ENCODE peak calls at places on chromosomes 3 and 15, in seven cellular contexts. M is cardiac muscle cell, A is lower lobe of right lung, Q is suprapubic skin, B is ovary, Y is fibroblast of lung, I is spleen. K is an unnamed sample. For H3K4me1, the result is how much of the 10 kb centered on the place peaks cover.

GRCh38 chr15:42064271-42064670 is 30.1 kb downstream of the PLA2G4D start:
- DNase-seq in B (no peak), I (no peak), Q (no peak), A (no peak), Y (no peak), M (no peak), K (no peak)

GRCh38 chr15:98342911-98343310 is 305.4 kb upstream of the IGF1R start:
- DNase-seq in M (no peak), B (no peak), Q (no peak), I (no peak), Y (no peak), A (no peak), K (no peak)

GRCh38 chr15:54410481-54410880 is 432.2 kb downstream of the UNC13C start:
- DNase-seq in A (no peak), Y (no peak), B (no peak), M (no peak), I (no peak), Q (no peak), K (no peak)

GRCh38 chr3:156382458-156383346 is 172.2 kb downstream of the SSR3 start:
- DNase-seq in A (no peak), Y (no peak), B (no peak), M (peak), Q (no peak), I (no peak), K (no peak)

GRCh38 chr3:8503871-8504610 is 2.4 kb downstream of the LMCD1 start:
- DNase-seq in B (no peak), Q (no peak), M (peak), Y (peak), I (no peak), A (no peak), K (no peak)

GRCh38 chr3:12796171-12797123 is at the start of gene CAND2:
- DNase-seq in A (peak), B (peak), I (peak), M (peak), Y (peak), Q (no peak), K (peak)

GRCh38 chr3:8610961-8611360 is 33.6 kb downstream of the SSUH2 start:
- DNase-seq in A (no peak), I (no peak), M (no peak), Q (no peak), Y (no peak), B (no peak), K (no peak)

GRCh38 chr3:172201136-172201989 is 162.0 kb downstream of the FNDC3B start:
- DNase-seq in I (peak), M (peak), Q (peak), A (peak), Y (peak), B (peak), K (peak)

GRCh38 chr3:159169828-159170227 is 368.0 kb downstream of the MFSD1 start:
- DNase-seq in M (peak), Q (no peak), B (no peak), Y (peak), I (no peak), A (no peak), K (no peak)

GRCh38 chr3:108322352-108322751 is 26.0 kb downstream of the HHLA2 start:
- DNase-seq in I (no peak), B (no peak), A (no peak), Q (no peak), Y (no peak), M (no peak), K (no peak)
- TF ChIP-seq CTCF in I (no peak), B (no peak), A (no peak), Q (no peak), Y (peak), M (peak), K (no peak)

GRCh38 chr3:197508924-197509775 is 46.6 kb downstream of the BDH1 start:
- DNase-seq in Q (no peak), Y (no peak), I (no peak), A (no peak), M (no peak), B (no peak), K (no peak)
- H3K4me3 ChIP-seq in Q (peak), Y (peak), I (no peak), A (peak), M (no peak), B (no peak), K (no peak)

GRCh38 chr3:98984024-98984423 is 82.5 kb upstream of the DCBLD2 start:
- DNase-seq in M (no peak), A (no peak), Q (no peak), Y (no peak), B (no peak), I (no peak), K (no peak)
- H3K4me1 ChIP-seq in M (under half), A (under half), Q (under half), Y (under half), B (under half), I (under half), K (under half)

DNA sequence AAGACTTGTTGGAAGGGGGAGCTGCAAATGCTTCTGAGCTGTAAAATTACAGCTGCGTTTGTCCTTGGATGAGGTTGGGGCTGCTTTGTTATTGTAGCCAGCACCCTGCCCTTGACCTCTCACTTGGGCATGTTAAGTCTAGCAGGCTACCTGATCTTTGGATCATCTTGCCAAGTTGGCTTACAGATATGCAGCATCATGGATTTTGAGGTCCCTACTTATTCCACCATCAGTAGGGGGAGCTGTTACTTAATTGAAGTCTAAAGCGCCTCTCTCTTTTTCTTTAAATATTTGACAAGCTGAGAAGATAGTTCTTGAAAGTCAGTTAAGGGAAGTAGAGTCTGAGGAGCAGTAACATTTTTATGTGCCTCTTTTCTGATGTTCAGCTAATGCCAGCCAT is 793.0 kb downstream of the MCTP2 start:
- DNase-seq in Y (peak), I (no peak), Q (no peak), M (peak), B (no peak), A (no peak), K (no peak)
- TF ChIP-seq CTCF in Y (peak), I (peak), Q (no peak), M (peak), B (no peak), A (peak), K (no peak)

GRCh38 chr15:70376929-70377691 is 279.4 kb upstream of the TLE3 start:
- DNase-seq in M (peak), A (no peak), I (no peak), Y (peak), B (peak), Q (peak), K (no peak)

GRCh38 chr15:70378126-70379031 is 280.7 kb upstream of the TLE3 start:
- DNase-seq in Q (peak), A (no peak), Y (no peak), I (no peak), M (no peak), B (no peak), K (no peak)

GRCh38 chr15:70375586-70375985 is 277.9 kb upstream of the TLE3 start:
- DNase-seq in M (no peak), I (peak), Y (no peak), A (no peak), B (no peak), Q (no peak), K (no peak)

GRCh38 chr15:70375006-70375409 is 277.3 kb upstream of the TLE3 start:
- DNase-seq in I (peak), A (no peak), Q (peak), B (no peak), M (peak), Y (peak), K (peak)

DNA sequence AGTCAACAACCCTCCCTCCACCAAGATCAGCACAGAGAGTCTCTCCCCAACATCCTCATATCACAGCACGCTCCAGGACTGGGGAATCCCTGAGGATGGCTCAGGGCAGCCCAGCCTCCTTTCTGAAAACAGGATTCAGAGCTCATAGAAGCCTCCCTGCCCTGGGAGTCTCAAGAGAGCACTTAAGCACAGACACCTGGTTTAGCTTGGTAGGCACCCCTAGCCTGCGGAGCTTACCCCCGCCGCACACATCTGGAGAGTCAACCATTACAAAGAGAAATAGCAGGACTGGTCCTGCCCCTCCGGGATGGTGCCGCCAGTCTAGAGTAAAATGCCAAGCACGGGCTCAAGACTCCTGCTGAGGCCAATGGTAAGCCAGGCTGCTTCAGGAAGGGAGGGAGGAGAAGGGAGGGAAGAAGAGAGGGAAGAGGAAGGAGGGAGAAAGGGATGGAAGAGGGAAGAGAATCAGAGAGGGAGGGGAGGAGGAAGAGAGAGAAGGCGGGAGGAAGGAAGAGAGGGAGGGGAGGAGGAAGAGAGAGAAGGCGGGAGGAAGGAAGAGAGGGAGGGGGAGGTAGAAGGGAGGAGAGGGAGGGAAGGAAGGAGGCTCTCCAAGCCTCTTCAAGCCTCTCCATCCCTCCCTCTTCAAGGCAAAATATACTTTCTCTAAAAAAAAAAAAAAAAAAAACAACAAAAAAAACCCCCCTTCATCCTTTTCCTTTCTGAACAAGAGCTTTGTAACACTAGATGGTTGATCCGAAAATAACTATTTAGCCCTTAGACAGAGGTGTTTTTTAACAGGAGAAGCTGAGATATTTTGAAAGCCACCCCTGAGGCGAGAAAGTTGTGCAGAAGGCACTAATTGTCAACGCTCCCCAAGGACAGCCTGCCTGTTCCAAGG is 278.6 kb upstream of the TLE3 start:
- DNase-seq in I (peak), Q (no peak), A (no peak), B (no peak), Y (no peak), M (peak), K (no peak)
- H3K4me3 ChIP-seq in I (no peak), Q (peak), A (peak), B (no peak), Y (peak), M (no peak), K (no peak)

GRCh38 chr3:33063651-33064051 is 33.3 kb downstream of the GLB1 start:
- DNase-seq in Q (no peak), I (no peak), A (no peak), Y (peak), B (no peak), M (peak), K (no peak)

GRCh38 chr3:33060609-33061337 is 36.2 kb downstream of the GLB1 start:
- DNase-seq in I (peak), Q (no peak), B (no peak), Y (no peak), M (no peak), A (no peak), K (no peak)

GRCh38 chr3:33058780-33059179 is 38.2 kb downstream of the GLB1 start:
- DNase-seq in B (no peak), Q (no peak), I (no peak), M (no peak), Y (no peak), A (no peak), K (no peak)

GRCh38 chr3:33062814-33063346 is 34.1 kb downstream of the GLB1 start:
- DNase-seq in Y (no peak), A (no peak), Q (no peak), I (no peak), M (no peak), B (no peak), K (no peak)

GRCh38 chr3:33061782-33062181 is 35.2 kb downstream of the GLB1 start:
- DNase-seq in A (no peak), M (peak), Q (no peak), I (no peak), Y (peak), B (no peak), K (no peak)
- H3K4me1 ChIP-seq in A (under half), M (under half), Q (under half), I (under half), Y (under half), B (under half), K (under half)

DNA sequence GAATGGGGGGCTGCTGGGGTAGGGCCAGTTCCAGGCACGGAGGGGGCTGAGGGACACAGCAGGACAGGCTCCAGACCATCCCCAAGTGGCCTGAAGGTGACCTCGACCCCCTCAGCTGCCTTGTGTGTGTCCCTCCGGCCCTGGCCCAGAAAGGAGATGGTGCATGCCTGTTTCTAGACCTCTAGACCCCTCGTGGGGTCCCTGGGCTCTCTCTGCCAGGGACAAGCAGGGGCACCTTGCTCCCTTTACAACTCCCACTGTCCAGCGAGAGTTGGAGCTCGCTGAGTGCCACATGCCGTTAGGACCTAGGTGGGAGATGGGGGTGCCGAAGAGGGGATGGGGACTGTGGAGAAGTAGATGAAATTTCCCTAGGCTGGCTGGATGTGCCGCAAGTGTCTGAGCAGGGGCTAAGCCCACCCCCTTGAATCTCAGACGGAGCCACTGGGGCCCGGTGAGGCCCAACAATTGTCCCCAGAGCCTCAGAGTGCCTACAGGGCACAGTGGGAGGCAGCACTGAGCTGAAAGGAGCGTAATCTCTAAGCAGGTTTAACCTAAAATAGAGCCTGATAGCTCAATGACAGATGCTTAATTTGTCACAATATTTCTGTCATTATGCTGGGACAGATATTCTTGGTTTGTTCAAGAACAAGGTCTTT is 23.7 kb upstream of the KLF13 start:
- DNase-seq in A (no peak), M (no peak), Q (peak), Y (no peak), B (no peak), I (peak), K (no peak)
- TF ChIP-seq CTCF in A (no peak), M (no peak), Q (peak), Y (peak), B (no peak), I (peak), K (no peak)

GRCh38 chr15:63597033-63597790 is at the start of gene FBXL22:
- DNase-seq in Y (peak), Q (no peak), B (peak), I (no peak), M (peak), A (peak), K (peak)

GRCh38 chr15:63595066-63595465 is 2.1 kb upstream of the FBXL22 start:
- DNase-seq in Q (no peak), M (no peak), B (no peak), I (no peak), Y (no peak), A (no peak), K (no peak)

GRCh38 chr15:63595688-63596087 is 1.5 kb upstream of the FBXL22 start:
- DNase-seq in B (no peak), M (no peak), I (no peak), Q (no peak), Y (no peak), A (no peak), K (no peak)

GRCh38 chr15:63597821-63598220 is 634 bp downstream of the FBXL22 start:
- DNase-seq in I (no peak), B (peak), Q (no peak), A (no peak), Y (no peak), M (no peak), K (no peak)

DNA sequence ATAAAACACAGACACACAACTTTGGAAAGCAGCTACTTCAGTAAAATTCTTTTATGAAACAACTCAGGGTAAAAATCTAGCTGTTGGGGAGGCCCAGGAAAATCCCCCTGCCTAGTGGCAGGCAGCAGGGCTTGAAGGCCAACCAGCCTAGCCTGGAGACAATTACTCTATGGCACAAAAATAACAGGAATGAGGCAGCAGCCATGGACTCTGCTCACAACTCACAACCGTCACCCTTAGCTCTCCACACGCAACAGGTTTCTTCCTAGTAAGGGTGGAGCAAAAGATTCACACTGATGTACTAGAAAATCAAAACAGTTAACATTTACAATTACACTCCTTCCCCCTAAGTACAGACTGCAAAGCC is 538 bp upstream of the FBXL22 start:
- DNase-seq in M (no peak), B (no peak), Q (no peak), I (no peak), Y (peak), A (no peak), K (no peak)
- H3K4me3 ChIP-seq in M (no peak), B (no peak), Q (no peak), I (no peak), Y (peak), A (no peak), K (no peak)

DNA sequence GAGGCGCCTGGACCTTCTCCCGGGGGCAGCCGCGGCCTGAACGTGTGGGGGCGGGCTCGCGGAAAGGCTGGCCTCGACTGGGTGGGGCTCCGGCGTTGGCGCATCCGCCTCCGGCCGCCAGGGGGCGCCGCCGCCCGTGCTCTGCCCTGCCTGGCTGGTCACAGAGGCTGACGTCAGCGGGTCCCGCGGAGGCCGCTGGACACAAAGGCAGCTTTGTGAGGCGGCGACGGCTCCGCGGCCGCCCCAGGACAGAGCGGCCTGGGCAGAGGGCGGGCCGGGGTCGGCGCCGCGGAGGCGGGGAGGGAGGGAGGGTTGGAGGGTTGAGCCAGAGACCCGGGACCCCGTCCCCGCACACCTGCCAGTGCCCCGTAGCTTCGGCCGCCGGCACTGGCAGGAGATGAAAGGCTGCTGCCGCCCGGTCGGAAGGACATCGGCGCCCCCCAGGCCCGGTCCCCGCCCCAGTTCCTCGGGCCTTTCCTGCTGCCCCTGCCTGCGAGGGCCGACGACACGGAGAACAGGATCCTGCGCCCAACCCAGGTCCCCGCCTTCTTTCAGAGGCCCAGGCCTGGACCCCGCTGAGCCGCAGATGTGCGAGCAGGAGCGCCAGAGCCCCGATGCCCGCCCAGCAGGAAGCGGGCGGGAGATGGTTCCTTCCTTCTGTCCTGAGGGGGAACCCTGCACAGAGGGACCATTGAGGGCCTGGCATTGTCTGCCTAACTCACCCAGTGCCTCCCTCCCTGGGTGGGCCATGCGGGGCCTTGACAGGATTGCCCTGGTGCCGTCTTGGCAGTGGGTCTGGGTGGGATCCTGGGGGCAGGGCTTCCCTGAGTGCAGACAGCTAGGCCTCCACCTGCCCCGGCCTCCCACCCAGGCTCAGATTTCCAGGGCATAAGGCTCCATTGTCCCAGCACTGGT is 8.7 kb upstream of the SEMA3B start:
- DNase-seq in I (peak), Q (peak), B (peak), M (peak), A (peak), Y (peak), K (peak)
- H3K4me1 ChIP-seq in I (under half), Q (half or more), B (under half), M (under half), A (half or more), Y (under half), K (under half)

DNA sequence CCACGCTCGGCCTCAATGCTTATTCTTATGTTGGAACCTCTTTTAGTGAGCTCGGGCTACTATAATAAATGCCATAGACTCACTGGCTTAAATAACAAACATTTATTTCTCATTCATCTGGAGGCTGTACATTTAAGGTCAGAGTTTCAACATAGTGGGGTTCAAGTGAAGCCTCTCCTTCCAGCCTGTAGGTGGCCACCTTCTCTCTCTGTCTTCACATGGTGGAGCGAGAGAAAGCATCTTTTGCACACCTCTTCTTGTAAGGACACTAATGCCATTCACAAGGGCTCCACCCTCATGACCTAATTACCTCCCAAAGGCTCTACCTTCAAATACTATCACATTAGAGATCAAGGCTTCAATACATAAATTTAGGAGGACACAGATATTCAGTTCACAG is 520.3 kb upstream of the EPHA6 start:
- DNase-seq in M (no peak), A (no peak), B (no peak), I (no peak), Y (no peak), Q (no peak), K (no peak)
- TF ChIP-seq CTCF in M (no peak), A (no peak), B (no peak), I (no peak), Y (no peak), Q (no peak), K (no peak)

K was measured in left lung.